ENCODE peak calls at places on chromosomes 5 and 9, in ten cellular contexts. U is stimulated activated CD4-positive, alpha-beta T cell treated with anti-CD3 and anti-CD28 coated beads, Interleukin-12 subunit alpha, Interleukin-12 subunit beta, amount 100 ng/mL, for 48 hours; Q is GM04504; N is H4; B is NCI-H345; T is tibial nerve; V is GM19239; P is neural crest cell; Z is fibroblast of pulmonary artery; J is activated naive CD8-positive, alpha-beta T cell treated with anti-CD3 and anti-CD28 coated beads, Interleukin-2, amount 50 U/mL, for 24 hours. L is an unnamed sample.

GRCh38 chr5:77645158-77645994 is 6.9 kb upstream of the OTP start:
- DNase-seq in U (peak), Q (no peak), N (no peak), B (peak), T (no peak), V (peak), P (no peak), Z (no peak), J (peak), L (peak)

GRCh38 chr5:132486318-132487094 is 4.1 kb downstream of the IRF1 start:
- DNase-seq in U (no peak), Q (no peak), N (no peak), B (no peak), T (no peak), V (no peak), P (no peak), Z (no peak), J (peak), L (no peak)

GRCh38 chr9:14868772-14869583 is 41.2 kb downstream of the FREM1 start:
- DNase-seq in U (no peak), Q (no peak), N (no peak), B (no peak), T (no peak), V (no peak), P (peak), Z (no peak), J (no peak), L (no peak)

GRCh38 chr5:133944263-133945230 is 23.9 kb downstream of the C5orf15 start:
- DNase-seq in U (peak), Q (no peak), N (peak), B (peak), T (no peak), V (no peak), P (peak), Z (peak), J (peak), L (peak)

GRCh38 chr5:62886603-62887315 is 308.1 kb downstream of the LRRC70 start:
- DNase-seq in U (no peak), Q (no peak), N (no peak), B (no peak), T (no peak), V (no peak), P (no peak), Z (no peak), J (no peak), L (no peak)

GRCh38 chr9:35232867-35233544 is 71.2 kb downstream of the UNC13B start:
- DNase-seq in U (no peak), Q (no peak), N (no peak), B (no peak), T (no peak), V (no peak), P (no peak), Z (no peak), J (no peak), L (no peak)

GRCh38 chr5:139638090-139638735 is 9.9 kb upstream of the CXXC5 start:
- DNase-seq in U (no peak), Q (peak), N (peak), B (peak), T (no peak), V (peak), P (no peak), Z (peak), J (no peak), L (peak)

GRCh38 chr5:137753227-137753985 is 757 bp downstream of the HNRNPA0 start:
- DNase-seq in U (peak), Q (no peak), N (no peak), B (peak), T (peak), V (no peak), P (peak), Z (no peak), J (peak), L (no peak)

GRCh38 chr9:3179716-3180115 is 335.8 kb upstream of the PUM3 start:
- DNase-seq in U (no peak), Q (no peak), N (no peak), B (no peak), T (no peak), V (no peak), P (no peak), Z (no peak), J (no peak), L (no peak)